ENCODE peak calls at places on chromosomes 6 and 20, in six cellular contexts. D, O, W, P, Y and G are unnamed samples.

GRCh38 chr6:34696189-34696738 is 303 bp downstream of the ILRUN start:
- DNase-seq in W (no peak), D (peak), P (no peak), O (peak), Y (no peak), G (peak)

GRCh38 chr6:170082531-170083187 is 208.2 kb downstream of the DLL1 start:
- DNase-seq in D (peak), W (no peak), O (peak), P (no peak), Y (no peak), G (no peak)

GRCh38 chr6:83199173-83199864 is 6.2 kb downstream of the RWDD2A start:
- DNase-seq in Y (no peak), W (no peak), D (no peak), P (no peak), O (no peak), G (no peak)

GRCh38 chr6:43714311-43715055 is 26.9 kb upstream of the MRPS18A start:
- DNase-seq in W (peak), Y (peak), P (no peak), O (no peak), D (peak), G (peak)

GRCh38 chr6:24549674-24550418 is 55.1 kb downstream of the ALDH5A1 start:
- DNase-seq in Y (no peak), P (no peak), O (no peak), D (no peak), W (peak), G (no peak)

GRCh38 chr6:39357998-39358686 is 35.6 kb upstream of the KCNK16 start:
- DNase-seq in O (peak), W (no peak), Y (no peak), D (peak), P (no peak), G (no peak)

GRCh38 chr6:1477432-1478090 is 88.2 kb downstream of the FOXF2 start:
- DNase-seq in O (no peak), W (no peak), P (peak), D (no peak), Y (no peak), G (no peak)

GRCh38 chr6:20814494-20814893 is 280.2 kb downstream of the CDKAL1 start:
- DNase-seq in P (no peak), Y (no peak), W (no peak), O (no peak), D (no peak), G (no peak)

GRCh38 chr6:100565439-100566104 is 100.9 kb upstream of the SIM1 start:
- DNase-seq in W (no peak), Y (no peak), P (no peak), D (no peak), O (no peak), G (no peak)

GRCh38 chr6:90083891-90084290 is 189.6 kb downstream of the GJA10 start:
- DNase-seq in O (no peak), P (no peak), W (no peak), D (no peak), Y (peak), G (no peak)

GRCh38 chr6:127858992-127859391 is 41.9 kb downstream of the THEMIS start:
- DNase-seq in P (no peak), O (no peak), W (no peak), D (no peak), Y (no peak), G (no peak)

GRCh38 chr6:82589509-82590206 is 226.0 kb downstream of the TPBG start:
- DNase-seq in Y (peak), D (no peak), P (peak), O (no peak), W (peak), G (no peak)

GRCh38 chr6:136470044-136470443 is 80.2 kb downstream of the MAP7 start:
- DNase-seq in P (no peak), D (no peak), W (no peak), O (no peak), Y (no peak), G (no peak)

GRCh38 chr20:10667560-10668167 is 6.1 kb downstream of the JAG1 start:
- DNase-seq in O (no peak), W (no peak), Y (no peak), D (no peak), P (no peak), G (no peak)

GRCh38 chr6:166488081-166488685 is 98.3 kb downstream of the RAMACL start:
- DNase-seq in P (no peak), Y (peak), W (no peak), O (peak), D (peak), G (peak)

GRCh38 chr6:24836116-24836515 is 37.4 kb upstream of the ARMH2 start:
- DNase-seq in O (no peak), W (no peak), P (no peak), Y (no peak), D (no peak), G (no peak)

GRCh38 chr20:58646703-58647102 is 4.4 kb upstream of the STX16 start:
- DNase-seq in Y (no peak), D (no peak), W (no peak), O (no peak), P (no peak), G (no peak)

GRCh38 chr20:37968726-37969401 is 64.4 kb downstream of the TTI1 start:
- DNase-seq in W (no peak), D (no peak), P (peak), Y (no peak), O (no peak), G (no peak)

GRCh38 chr6:158038291-158039177 is 56.9 kb downstream of the SYNJ2 start:
- DNase-seq in Y (no peak), O (no peak), P (no peak), D (peak), W (no peak), G (no peak)

GRCh38 chr6:45438849-45439406 is 61.2 kb upstream of the SUPT3H start:
- DNase-seq in W (no peak), Y (peak), O (no peak), P (no peak), D (no peak), G (no peak)

GRCh38 chr6:92479821-92480220 is 939.5 kb downstream of the EPHA7 start:
- DNase-seq in D (no peak), Y (no peak), O (no peak), P (no peak), W (no peak), G (no peak)

GRCh38 chr6:90440586-90441338 is 144.1 kb upstream of the BACH2 start:
- DNase-seq in Y (no peak), W (no peak), P (no peak), D (no peak), O (no peak), G (no peak)

GRCh38 chr6:108966855-108967755 is 118.9 kb downstream of the ARMC2 start:
- DNase-seq in P (no peak), O (peak), W (peak), Y (peak), D (no peak), G (no peak)

GRCh38 chr20:48820649-48820973 is 7.2 kb downstream of the PREX1 start:
- DNase-seq in W (no peak), D (no peak), O (no peak), P (no peak), Y (no peak), G (no peak)

GRCh38 chr6:144150673-144151009 is 324 bp downstream of the STX11 start:
- DNase-seq in P (peak), W (no peak), D (peak), O (no peak), Y (peak), G (no peak)

GRCh38 chr20:62571667-62572344 is 70.5 kb upstream of the SLCO4A1 start:
- DNase-seq in P (peak), Y (peak), O (no peak), W (peak), D (no peak), G (no peak)

GRCh38 chr6:152299336-152299735 is 337.8 kb downstream of the SYNE1 start:
- DNase-seq in D (no peak), Y (no peak), P (no peak), O (no peak), W (no peak), G (no peak)

GRCh38 chr6:147194652-147195403 is 9.4 kb upstream of the STXBP5 start:
- DNase-seq in P (peak), O (no peak), Y (peak), D (no peak), W (no peak), G (no peak)

GRCh38 chr6:142760152-142760551 is 184.8 kb downstream of the HIVEP2 start:
- DNase-seq in W (no peak), Y (no peak), O (no peak), D (no peak), P (no peak), G (no peak)

GRCh38 chr20:5621305-5621704 is 128.9 kb upstream of the SHLD1 start:
- DNase-seq in Y (no peak), P (no peak), D (no peak), W (no peak), O (peak), G (no peak)

GRCh38 chr6:72316675-72317380 is 305.0 kb upstream of the KCNQ5 start:
- DNase-seq in Y (no peak), P (no peak), W (no peak), D (no peak), O (no peak), G (no peak)

GRCh38 chr20:52103469-52103910 is 88.1 kb downstream of the ZFP64 start:
- DNase-seq in D (no peak), O (no peak), W (no peak), Y (peak), P (no peak), G (no peak)

GRCh38 chr6:21479140-21479539 is 114.4 kb upstream of the SOX4 start:
- DNase-seq in W (no peak), P (no peak), D (no peak), O (no peak), Y (no peak), G (no peak)

GRCh38 chr20:15705975-15706374 is 867.3 kb downstream of the KIF16B start:
- DNase-seq in D (no peak), Y (no peak), W (no peak), P (no peak), O (no peak), G (no peak)

GRCh38 chr6:52575490-52575868 is 1.4 kb downstream of the TRAM2 start:
- DNase-seq in Y (peak), D (no peak), P (no peak), O (no peak), W (no peak), G (no peak)

GRCh38 chr6:52577778-52578473 is 1.1 kb upstream of the TRAM2 start:
- DNase-seq in P (no peak), Y (peak), W (no peak), O (no peak), D (no peak), G (no peak)

GRCh38 chr6:52576054-52576391 is 837 bp downstream of the TRAM2 start:
- DNase-seq in P (no peak), D (no peak), Y (peak), W (no peak), O (no peak), G (no peak)

GRCh38 chr6:52576392-52577021 is 353 bp downstream of the TRAM2 start:
- DNase-seq in D (peak), Y (peak), O (peak), P (peak), W (peak), G (peak)

GRCh38 chr6:52577022-52577777 is at the start of gene TRAM2:
- DNase-seq in W (peak), D (peak), Y (peak), O (peak), P (peak), G (peak)
- TF ChIP-seq EP300 in W (peak), D (no peak), Y (no peak), O (no peak), P (no peak), G (no peak)

DNA sequence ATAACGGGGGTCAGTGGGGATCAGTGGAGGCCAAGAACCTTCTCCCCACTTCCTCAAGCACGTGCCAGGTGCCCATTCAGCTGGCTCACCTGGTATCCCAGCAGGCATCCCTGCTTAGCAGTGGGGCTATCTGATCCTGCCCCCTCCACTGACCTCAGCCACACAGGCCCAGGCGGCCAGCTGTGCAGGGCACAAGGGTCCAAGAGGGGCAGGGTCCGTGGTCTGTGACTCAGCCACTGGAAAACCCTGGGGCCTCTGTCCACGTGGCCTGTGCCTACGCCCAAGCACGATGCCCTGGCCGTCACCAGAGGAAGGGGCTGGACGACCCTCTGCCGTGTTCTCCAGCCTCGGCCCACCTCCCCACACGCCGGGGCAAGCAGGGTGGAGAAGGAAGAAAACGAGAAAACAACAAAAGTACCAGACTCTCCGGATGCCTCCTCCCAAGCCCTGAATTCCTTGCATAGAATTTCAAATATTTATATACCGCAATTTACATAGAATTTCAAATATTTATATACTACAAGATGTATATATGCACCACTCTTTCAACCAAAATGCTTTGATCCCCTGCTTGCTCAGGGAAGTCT is 12.1 kb downstream of the PXDC1 start:
- DNase-seq in W (no peak), D (peak), O (no peak), P (no peak), Y (no peak), G (no peak)
- TF ChIP-seq POLR2A in W (no peak), D (no peak), O (no peak), P (no peak), Y (no peak), G (no peak)

DNA sequence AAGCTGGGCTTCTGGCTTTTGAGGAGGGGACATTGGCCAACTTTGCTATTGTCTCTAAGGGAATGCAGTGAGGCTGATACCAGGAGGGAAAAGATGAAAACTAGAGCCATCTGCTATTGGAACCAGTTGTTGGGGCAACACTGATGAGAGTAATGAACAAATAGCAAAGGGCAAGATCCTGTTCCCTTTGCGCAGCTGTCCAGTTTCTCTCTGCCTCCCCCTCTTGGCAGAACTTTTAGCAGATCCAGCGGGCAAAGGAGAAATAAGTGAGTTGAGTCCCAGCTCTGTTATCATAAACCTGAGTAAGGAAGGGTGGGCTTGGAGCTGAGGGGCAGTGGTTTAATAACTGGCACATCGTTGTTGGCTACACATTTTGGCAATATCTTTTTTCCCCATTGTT is 126.8 kb downstream of the AKAP7 start:
- DNase-seq in P (no peak), W (peak), D (no peak), O (no peak), Y (peak), G (no peak)
- TF ChIP-seq CTCF in P (no peak), W (peak), D (no peak), O (no peak), Y (peak), G (no peak)

GRCh38 chr6:104402572-104402971 is 457.1 kb downstream of the HACE1 start:
- DNase-seq in D (no peak), O (no peak), P (no peak), W (no peak), Y (no peak), G (no peak)

GRCh38 chr6:104404377-104404776 is 455.3 kb downstream of the HACE1 start:
- DNase-seq in Y (no peak), W (no peak), O (no peak), D (no peak), P (no peak), G (no peak)

GRCh38 chr6:104411302-104411701 is 448.4 kb downstream of the HACE1 start:
- DNase-seq in D (no peak), W (no peak), Y (no peak), O (no peak), P (no peak), G (no peak)

GRCh38 chr6:104409913-104410312 is 449.8 kb downstream of the HACE1 start:
- DNase-seq in W (no peak), Y (no peak), D (no peak), P (no peak), O (no peak), G (no peak)

DNA sequence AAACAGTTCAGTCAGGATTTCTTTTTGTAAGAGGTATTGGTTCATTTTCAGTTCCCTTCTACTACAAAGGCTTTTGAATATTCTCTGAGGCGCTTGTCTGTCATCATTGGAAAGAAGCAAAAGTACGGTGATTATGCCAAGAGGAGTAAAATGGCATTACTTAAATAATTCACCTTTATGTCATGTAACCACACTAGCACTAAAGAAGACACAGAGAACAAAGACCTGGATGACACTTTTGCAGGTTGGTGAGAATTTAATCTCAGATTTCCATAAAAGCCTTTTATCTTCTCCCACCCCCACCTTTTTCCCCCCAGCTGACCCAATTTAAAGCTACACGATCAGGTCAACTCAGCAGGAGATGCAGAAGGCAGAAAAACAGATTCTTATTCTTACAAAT is 451.8 kb downstream of the HACE1 start:
- DNase-seq in P (no peak), O (no peak), W (no peak), Y (no peak), D (no peak), G (no peak)
- TF ChIP-seq EP300 in P (no peak), O (no peak), W (no peak), Y (no peak), D (no peak), G (no peak)